ENCODE peak calls at places on chromosomes 4 and X, in seven cellular contexts. One of them, this sample, is unnamed.
A peak's percentile ranks its signal among the peaks of the same experiment; 100 is the strongest.

GRCh38 chr4:119299221-119300071 is 22.5 kb downstream of the FABP2 start:
- DNase-seq in A549: no peak
- DNase-seq in esophagus squamous epithelium: no peak
- DNase-seq in mesendoderm: peak; percentile 56
- DNase-seq in psoas muscle: no peak
- DNase-seq in body of pancreas: no peak
- DNase-seq in pancreas: no peak
- DNase-seq in this sample: peak; percentile 3

GRCh38 chrX:140190441-140191108 is 225.3 kb upstream of the CXorf66 start:
- DNase-seq in A549: no peak
- DNase-seq in esophagus squamous epithelium: no peak
- DNase-seq in pancreas: no peak
- DNase-seq in psoas muscle: no peak
- DNase-seq in body of pancreas: peak; percentile 11
- DNase-seq in mesendoderm: no peak
- DNase-seq in this sample: no peak

GRCh38 chrX:8913665-8914409 is 112.7 kb upstream of the FAM9A start:
- DNase-seq in mesendoderm: no peak
- DNase-seq in pancreas: no peak
- DNase-seq in esophagus squamous epithelium: no peak
- DNase-seq in psoas muscle: no peak
- DNase-seq in body of pancreas: peak; percentile 15
- DNase-seq in A549: no peak
- DNase-seq in this sample: no peak

GRCh38 chrX:68997911-68998310 is 167.3 kb downstream of the PJA1 start:
- DNase-seq in body of pancreas: peak; percentile 45
- DNase-seq in pancreas: no peak
- DNase-seq in mesendoderm: no peak
- DNase-seq in A549: no peak
- DNase-seq in esophagus squamous epithelium: no peak
- DNase-seq in psoas muscle: no peak
- DNase-seq in this sample: no peak

GRCh38 chr4:176400816-176401461 is 81.2 kb downstream of the SPCS3 start:
- DNase-seq in body of pancreas: no peak
- DNase-seq in esophagus squamous epithelium: no peak
- DNase-seq in A549: no peak
- DNase-seq in psoas muscle: no peak
- DNase-seq in pancreas: no peak
- DNase-seq in mesendoderm: no peak
- DNase-seq in this sample: no peak

GRCh38 chrX:154056739-154057367 is 37.2 kb upstream of the IRAK1 start:
- DNase-seq in esophagus squamous epithelium: no peak
- DNase-seq in body of pancreas: peak; percentile 67
- DNase-seq in mesendoderm: no peak
- DNase-seq in pancreas: no peak
- DNase-seq in psoas muscle: no peak
- DNase-seq in A549: no peak
- DNase-seq in this sample: no peak

GRCh38 chrX:103240155-103240554 is 14.8 kb downstream of the TCEAL8 start:
- DNase-seq in esophagus squamous epithelium: no peak
- DNase-seq in pancreas: no peak
- DNase-seq in psoas muscle: no peak
- DNase-seq in body of pancreas: no peak
- DNase-seq in mesendoderm: no peak
- DNase-seq in A549: no peak
- DNase-seq in this sample: no peak

GRCh38 chrX:110173192-110174175 is 144.4 kb downstream of the AMMECR1 start:
- DNase-seq in A549: peak; percentile 55
- DNase-seq in mesendoderm: peak; percentile 7
- DNase-seq in esophagus squamous epithelium: no peak
- DNase-seq in psoas muscle: no peak
- DNase-seq in pancreas: no peak
- DNase-seq in body of pancreas: peak; percentile 14
- DNase-seq in this sample: no peak

GRCh38 chrX:84188320-84188834 is 378 bp upstream of the RPS6KA6 start:
- DNase-seq in A549: peak; percentile 48
- DNase-seq in pancreas: peak; percentile 55
- DNase-seq in body of pancreas: peak; percentile 54
- DNase-seq in esophagus squamous epithelium: no peak
- DNase-seq in psoas muscle: peak; percentile 56
- DNase-seq in mesendoderm: peak; percentile 76
- DNase-seq in this sample: no peak

GRCh38 chr4:83947111-83947510 is 411.2 kb downstream of the GPAT3 start:
- DNase-seq in body of pancreas: no peak
- DNase-seq in esophagus squamous epithelium: no peak
- DNase-seq in A549: no peak
- DNase-seq in psoas muscle: no peak
- DNase-seq in pancreas: no peak
- DNase-seq in mesendoderm: no peak
- DNase-seq in this sample: no peak

GRCh38 chrX:11757729-11758399 is at the start of gene MSL3:
- DNase-seq in pancreas: peak; percentile 37
- DNase-seq in body of pancreas: peak; percentile 52
- DNase-seq in A549: peak; percentile 31
- DNase-seq in esophagus squamous epithelium: no peak
- DNase-seq in psoas muscle: peak; percentile 89
- DNase-seq in mesendoderm: peak; percentile 47
- DNase-seq in this sample: peak; percentile 50

GRCh38 chr4:8821151-8821950 is 50.3 kb downstream of the HMX1 start:
- DNase-seq in mesendoderm: no peak
- DNase-seq in psoas muscle: peak; percentile 29
- DNase-seq in pancreas: no peak
- DNase-seq in A549: no peak
- DNase-seq in esophagus squamous epithelium: no peak
- DNase-seq in body of pancreas: no peak
- DNase-seq in this sample: no peak

GRCh38 chrX:7435822-7436221 is 287.9 kb upstream of the PUDP start:
- DNase-seq in mesendoderm: no peak
- DNase-seq in pancreas: no peak
- DNase-seq in psoas muscle: no peak
- DNase-seq in body of pancreas: no peak
- DNase-seq in esophagus squamous epithelium: no peak
- DNase-seq in A549: no peak
- DNase-seq in this sample: no peak

DNA sequence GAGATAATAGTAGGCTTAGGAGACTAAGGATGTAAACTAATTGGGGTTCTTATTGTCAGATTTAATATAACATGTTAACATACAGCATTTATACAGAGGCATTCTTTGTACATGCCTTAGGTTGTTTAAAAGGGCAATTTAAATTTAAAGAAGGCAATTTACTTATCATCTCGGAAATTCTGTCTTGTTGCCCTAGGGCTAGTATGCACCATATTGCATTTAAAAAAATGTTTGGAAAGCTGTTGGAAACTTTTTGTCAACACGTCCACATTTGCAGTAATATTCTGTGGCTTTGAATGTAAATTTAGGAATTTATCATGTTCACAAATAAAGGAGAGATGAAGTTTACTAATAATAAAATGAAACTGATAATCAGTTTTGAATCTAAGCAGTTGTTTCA is 25.6 kb downstream of the GALNT7 start:
- DNase-seq in psoas muscle: no peak
- DNase-seq in pancreas: no peak
- DNase-seq in mesendoderm: no peak
- DNase-seq in esophagus squamous epithelium: no peak
- DNase-seq in A549: no peak
- DNase-seq in body of pancreas: no peak
- DNase-seq in this sample: no peak
- H3K4me1 ChIP-seq in psoas muscle: no peaks in the 10 kb centered on the region
- H3K4me1 ChIP-seq in pancreas: peaks cover 4% of the 10 kb centered on the region
- H3K4me1 ChIP-seq in mesendoderm: peaks cover 6% of the 10 kb centered on the region
- H3K4me1 ChIP-seq in esophagus squamous epithelium: peaks cover 26% of the 10 kb centered on the region
- H3K4me1 ChIP-seq in A549: peaks cover 28% of the 10 kb centered on the region
- H3K4me1 ChIP-seq in body of pancreas: peaks cover 12% of the 10 kb centered on the region
- H3K4me1 ChIP-seq in this sample: peaks cover 40% of the 10 kb centered on the region

GRCh38 chr4:182894681-182895275 is 22.4 kb downstream of the DCTD start:
- DNase-seq in mesendoderm: no peak
- DNase-seq in pancreas: no peak
- DNase-seq in esophagus squamous epithelium: no peak
- DNase-seq in body of pancreas: no peak
- DNase-seq in psoas muscle: no peak
- DNase-seq in A549: no peak
- DNase-seq in this sample: no peak

GRCh38 chr4:182896421-182896820 is 20.8 kb downstream of the DCTD start:
- DNase-seq in pancreas: no peak
- DNase-seq in esophagus squamous epithelium: no peak
- DNase-seq in psoas muscle: no peak
- DNase-seq in body of pancreas: no peak
- DNase-seq in A549: no peak
- DNase-seq in mesendoderm: no peak
- DNase-seq in this sample: no peak

GRCh38 chr4:182893490-182893889 is 23.7 kb downstream of the DCTD start:
- DNase-seq in pancreas: no peak
- DNase-seq in mesendoderm: no peak
- DNase-seq in psoas muscle: no peak
- DNase-seq in esophagus squamous epithelium: no peak
- DNase-seq in A549: no peak
- DNase-seq in body of pancreas: no peak
- DNase-seq in this sample: no peak

GRCh38 chr4:182897601-182898478 is 19.3 kb downstream of the DCTD start:
- DNase-seq in pancreas: peak; percentile 45
- DNase-seq in body of pancreas: peak; percentile 35
- DNase-seq in psoas muscle: no peak
- DNase-seq in esophagus squamous epithelium: no peak
- DNase-seq in A549: no peak
- DNase-seq in mesendoderm: no peak
- DNase-seq in this sample: no peak

GRCh38 chr4:182895791-182896292 is 21.3 kb downstream of the DCTD start:
- DNase-seq in body of pancreas: peak; percentile 79
- DNase-seq in A549: no peak
- DNase-seq in psoas muscle: no peak
- DNase-seq in esophagus squamous epithelium: no peak
- DNase-seq in pancreas: peak; percentile 73
- DNase-seq in mesendoderm: no peak
- DNase-seq in this sample: no peak
- H3K4me1 ChIP-seq in body of pancreas: peaks cover 30% of the 10 kb centered on the region
- H3K4me1 ChIP-seq in A549: peaks cover 3% of the 10 kb centered on the region
- H3K4me1 ChIP-seq in psoas muscle: no peaks in the 10 kb centered on the region
- H3K4me1 ChIP-seq in esophagus squamous epithelium: no peaks in the 10 kb centered on the region
- H3K4me1 ChIP-seq in pancreas: peaks cover 22% of the 10 kb centered on the region
- H3K4me1 ChIP-seq in mesendoderm: no peaks in the 10 kb centered on the region
- H3K4me1 ChIP-seq in this sample: no peaks in the 10 kb centered on the region

GRCh38 chr4:26909369-26909768 is 48.7 kb downstream of the STIM2 start:
- DNase-seq in mesendoderm: no peak
- DNase-seq in body of pancreas: no peak
- DNase-seq in pancreas: no peak
- DNase-seq in A549: no peak
- DNase-seq in esophagus squamous epithelium: no peak
- DNase-seq in psoas muscle: no peak
- DNase-seq in this sample: no peak
- H3K4me1 ChIP-seq in mesendoderm: peaks cover 6% of the 10 kb centered on the region
- H3K4me1 ChIP-seq in body of pancreas: peaks cover 36% of the 10 kb centered on the region
- H3K4me1 ChIP-seq in pancreas: peaks cover 5% of the 10 kb centered on the region
- H3K4me1 ChIP-seq in A549: no peaks in the 10 kb centered on the region
- H3K4me1 ChIP-seq in esophagus squamous epithelium: peaks cover 28% of the 10 kb centered on the region
- H3K4me1 ChIP-seq in psoas muscle: peaks cover 13% of the 10 kb centered on the region
- H3K4me1 ChIP-seq in this sample: peaks cover 48% of the 10 kb centered on the region

DNA sequence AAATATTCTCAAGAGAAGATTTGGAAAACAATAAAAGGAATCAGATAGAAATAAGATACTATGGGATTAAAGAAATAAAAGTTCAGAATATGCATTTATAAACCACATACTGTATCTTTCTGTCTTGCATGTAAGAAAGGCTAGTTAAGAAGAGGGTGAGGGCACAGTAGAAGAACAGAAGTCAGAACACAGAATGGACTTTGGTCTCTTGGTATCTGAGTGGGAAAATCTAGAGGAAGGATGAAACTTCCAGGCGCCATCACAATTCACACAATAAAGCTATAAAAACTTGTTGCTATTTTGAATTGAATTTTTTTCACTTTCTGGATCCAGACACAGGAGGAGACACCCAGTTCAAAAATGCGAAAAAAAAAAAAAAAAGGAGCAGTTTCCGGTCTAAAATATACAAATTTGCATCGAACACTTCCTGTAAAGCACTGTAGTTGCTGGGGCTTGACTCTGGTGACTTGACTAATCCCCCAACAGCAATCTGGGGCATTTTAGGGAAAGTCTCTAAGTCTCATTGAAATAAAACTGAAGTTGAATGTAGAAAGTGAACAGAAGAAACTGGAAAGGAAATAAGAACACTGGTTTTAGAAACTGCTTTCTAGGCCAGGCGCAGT is 8.1 kb upstream of the NAAA start:
- DNase-seq in pancreas: no peak
- DNase-seq in mesendoderm: no peak
- DNase-seq in psoas muscle: no peak
- DNase-seq in body of pancreas: no peak
- DNase-seq in A549: no peak
- DNase-seq in esophagus squamous epithelium: no peak
- DNase-seq in this sample: no peak
- H3K4me1 ChIP-seq in pancreas: no peaks in the 10 kb centered on the region
- H3K4me1 ChIP-seq in mesendoderm: no peaks in the 10 kb centered on the region
- H3K4me1 ChIP-seq in psoas muscle: no peaks in the 10 kb centered on the region
- H3K4me1 ChIP-seq in body of pancreas: no peaks in the 10 kb centered on the region
- H3K4me1 ChIP-seq in A549: no peaks in the 10 kb centered on the region
- H3K4me1 ChIP-seq in esophagus squamous epithelium: no peaks in the 10 kb centered on the region
- H3K4me1 ChIP-seq in this sample: no peaks in the 10 kb centered on the region

GRCh38 chr4:74453846-74454742 is 9.2 kb downstream of the AREG start:
- DNase-seq in mesendoderm: no peak
- DNase-seq in body of pancreas: no peak
- DNase-seq in A549: no peak
- DNase-seq in esophagus squamous epithelium: no peak
- DNase-seq in pancreas: no peak
- DNase-seq in psoas muscle: no peak
- DNase-seq in this sample: no peak

GRCh38 chr4:74456849-74457395 is 12.0 kb downstream of the AREG start:
- DNase-seq in body of pancreas: no peak
- DNase-seq in mesendoderm: no peak
- DNase-seq in A549: no peak
- DNase-seq in psoas muscle: no peak
- DNase-seq in pancreas: no peak
- DNase-seq in esophagus squamous epithelium: no peak
- DNase-seq in this sample: no peak

GRCh38 chr4:74456056-74456744 is 11.3 kb downstream of the AREG start:
- DNase-seq in mesendoderm: peak; percentile 4
- DNase-seq in A549: no peak
- DNase-seq in body of pancreas: no peak
- DNase-seq in pancreas: no peak
- DNase-seq in esophagus squamous epithelium: no peak
- DNase-seq in psoas muscle: no peak
- DNase-seq in this sample: no peak

GRCh38 chr4:74453037-74453635 is 8.2 kb downstream of the AREG start:
- DNase-seq in A549: no peak
- DNase-seq in pancreas: no peak
- DNase-seq in mesendoderm: no peak
- DNase-seq in psoas muscle: no peak
- DNase-seq in esophagus squamous epithelium: no peak
- DNase-seq in body of pancreas: no peak
- DNase-seq in this sample: no peak

GRCh38 chr4:74455361-74456055 is 10.6 kb downstream of the AREG start:
- DNase-seq in esophagus squamous epithelium: no peak
- DNase-seq in mesendoderm: no peak
- DNase-seq in pancreas: no peak
- DNase-seq in A549: no peak
- DNase-seq in psoas muscle: no peak
- DNase-seq in body of pancreas: no peak
- DNase-seq in this sample: no peak
- H3K4me1 ChIP-seq in esophagus squamous epithelium: no peaks in the 10 kb centered on the region
- H3K4me1 ChIP-seq in mesendoderm: no peaks in the 10 kb centered on the region
- H3K4me1 ChIP-seq in pancreas: no peaks in the 10 kb centered on the region
- H3K4me1 ChIP-seq in A549: peaks cover 40% of the 10 kb centered on the region
- H3K4me1 ChIP-seq in psoas muscle: no peaks in the 10 kb centered on the region
- H3K4me1 ChIP-seq in body of pancreas: no peaks in the 10 kb centered on the region
- H3K4me1 ChIP-seq in this sample: no peaks in the 10 kb centered on the region